ENCODE peak calls at places on chromosome 1, in ten cellular contexts. One of them, this sample, is unnamed. For H3K36me3, the result is how much of the 10 kb centered on the place peaks cover.

GRCh38 chr1:204323887-204324286 is 35.8 kb downstream of the PLEKHA6 start:
- DNase-seq in esophagus muscularis mucosa: no peak
- DNase-seq in body of pancreas: no peak
- DNase-seq in NT2/D1: no peak
- DNase-seq in psoas muscle: no peak
- DNase-seq in PC-9: peak
- DNase-seq in left ventricle myocardium inferior: no peak
- DNase-seq in CD4-positive, alpha-beta memory T cell: no peak
- DNase-seq in ovary: no peak
- DNase-seq in OCI-LY7: no peak
- DNase-seq in this sample: no peak

GRCh38 chr1:3633344-3634058 is 8.7 kb downstream of the TPRG1L start:
- DNase-seq in esophagus muscularis mucosa: no peak
- DNase-seq in body of pancreas: no peak
- DNase-seq in NT2/D1: no peak
- DNase-seq in psoas muscle: no peak
- DNase-seq in PC-9: no peak
- DNase-seq in left ventricle myocardium inferior: no peak
- DNase-seq in CD4-positive, alpha-beta memory T cell: no peak
- DNase-seq in ovary: no peak
- DNase-seq in OCI-LY7: no peak
- DNase-seq in this sample: no peak

GRCh38 chr1:73065585-73065984 is 783.2 kb upstream of the NEGR1 start:
- DNase-seq in esophagus muscularis mucosa: no peak
- DNase-seq in body of pancreas: no peak
- DNase-seq in NT2/D1: peak
- DNase-seq in psoas muscle: no peak
- DNase-seq in PC-9: no peak
- DNase-seq in left ventricle myocardium inferior: no peak
- DNase-seq in CD4-positive, alpha-beta memory T cell: no peak
- DNase-seq in ovary: no peak
- DNase-seq in OCI-LY7: no peak
- DNase-seq in this sample: peak

GRCh38 chr1:235557495-235557894 is 53.2 kb upstream of the B3GALNT2 start:
- DNase-seq in esophagus muscularis mucosa: no peak
- DNase-seq in body of pancreas: no peak
- DNase-seq in NT2/D1: no peak
- DNase-seq in psoas muscle: no peak
- DNase-seq in PC-9: no peak
- DNase-seq in left ventricle myocardium inferior: no peak
- DNase-seq in CD4-positive, alpha-beta memory T cell: no peak
- DNase-seq in ovary: no peak
- DNase-seq in OCI-LY7: peak
- DNase-seq in this sample: peak

GRCh38 chr1:239606850-239607400 is 220.6 kb downstream of the CHRM3 start:
- DNase-seq in esophagus muscularis mucosa: no peak
- DNase-seq in body of pancreas: no peak
- DNase-seq in NT2/D1: no peak
- DNase-seq in psoas muscle: no peak
- DNase-seq in PC-9: peak
- DNase-seq in left ventricle myocardium inferior: no peak
- DNase-seq in CD4-positive, alpha-beta memory T cell: no peak
- DNase-seq in ovary: no peak
- DNase-seq in OCI-LY7: no peak
- DNase-seq in this sample: no peak

GRCh38 chr1:8667869-8668595 is 149.4 kb downstream of the RERE start:
- DNase-seq in esophagus muscularis mucosa: no peak
- DNase-seq in body of pancreas: no peak
- DNase-seq in NT2/D1: no peak
- DNase-seq in psoas muscle: no peak
- DNase-seq in PC-9: no peak
- DNase-seq in left ventricle myocardium inferior: no peak
- DNase-seq in CD4-positive, alpha-beta memory T cell: no peak
- DNase-seq in ovary: no peak
- DNase-seq in OCI-LY7: no peak
- DNase-seq in this sample: no peak

GRCh38 chr1:31759266-31760023 is 4.7 kb downstream of the ADGRB2 start:
- DNase-seq in esophagus muscularis mucosa: no peak
- DNase-seq in body of pancreas: no peak
- DNase-seq in NT2/D1: no peak
- DNase-seq in psoas muscle: no peak
- DNase-seq in PC-9: no peak
- DNase-seq in left ventricle myocardium inferior: no peak
- DNase-seq in CD4-positive, alpha-beta memory T cell: no peak
- DNase-seq in ovary: no peak
- DNase-seq in OCI-LY7: no peak
- DNase-seq in this sample: no peak

GRCh38 chr1:42240964-42241755 is 76.6 kb upstream of the GUCA2A start:
- DNase-seq in esophagus muscularis mucosa: no peak
- DNase-seq in body of pancreas: no peak
- DNase-seq in NT2/D1: no peak
- DNase-seq in psoas muscle: no peak
- DNase-seq in PC-9: no peak
- DNase-seq in left ventricle myocardium inferior: no peak
- DNase-seq in CD4-positive, alpha-beta memory T cell: no peak
- DNase-seq in ovary: no peak
- DNase-seq in OCI-LY7: no peak
- DNase-seq in this sample: no peak

GRCh38 chr1:111990026-111990877 is 784 bp upstream of the KCND3 start:
- DNase-seq in esophagus muscularis mucosa: no peak
- DNase-seq in body of pancreas: peak
- DNase-seq in NT2/D1: no peak
- DNase-seq in psoas muscle: peak
- DNase-seq in PC-9: no peak
- DNase-seq in left ventricle myocardium inferior: peak
- DNase-seq in CD4-positive, alpha-beta memory T cell: no peak
- DNase-seq in ovary: no peak
- DNase-seq in OCI-LY7: no peak
- DNase-seq in this sample: no peak

GRCh38 chr1:205073511-205073910 is 10.7 kb downstream of the TMEM81 start:
- DNase-seq in esophagus muscularis mucosa: no peak
- DNase-seq in body of pancreas: no peak
- DNase-seq in NT2/D1: no peak
- DNase-seq in psoas muscle: no peak
- DNase-seq in PC-9: no peak
- DNase-seq in left ventricle myocardium inferior: no peak
- DNase-seq in CD4-positive, alpha-beta memory T cell: no peak
- DNase-seq in ovary: no peak
- DNase-seq in OCI-LY7: no peak
- DNase-seq in this sample: no peak

GRCh38 chr1:27029517-27029916 is 16.9 kb upstream of the TENT5B start:
- DNase-seq in esophagus muscularis mucosa: no peak
- DNase-seq in body of pancreas: no peak
- DNase-seq in NT2/D1: no peak
- DNase-seq in psoas muscle: peak
- DNase-seq in PC-9: no peak
- DNase-seq in left ventricle myocardium inferior: no peak
- DNase-seq in CD4-positive, alpha-beta memory T cell: no peak
- DNase-seq in ovary: no peak
- DNase-seq in OCI-LY7: no peak
- DNase-seq in this sample: no peak

GRCh38 chr1:189619682-189620332 is 857.9 kb downstream of the BRINP3 start:
- DNase-seq in esophagus muscularis mucosa: no peak
- DNase-seq in body of pancreas: no peak
- DNase-seq in NT2/D1: no peak
- DNase-seq in psoas muscle: no peak
- DNase-seq in PC-9: peak
- DNase-seq in left ventricle myocardium inferior: no peak
- DNase-seq in CD4-positive, alpha-beta memory T cell: no peak
- DNase-seq in ovary: no peak
- DNase-seq in OCI-LY7: no peak
- DNase-seq in this sample: peak

GRCh38 chr1:85612704-85613361 is 32.3 kb downstream of the CCN1 start:
- DNase-seq in esophagus muscularis mucosa: no peak
- DNase-seq in body of pancreas: peak
- DNase-seq in NT2/D1: no peak
- DNase-seq in psoas muscle: no peak
- DNase-seq in PC-9: peak
- DNase-seq in left ventricle myocardium inferior: no peak
- DNase-seq in CD4-positive, alpha-beta memory T cell: no peak
- DNase-seq in ovary: no peak
- DNase-seq in OCI-LY7: no peak
- DNase-seq in this sample: no peak

GRCh38 chr1:212217633-212218032 is 67.6 kb upstream of the PPP2R5A start:
- DNase-seq in esophagus muscularis mucosa: no peak
- DNase-seq in body of pancreas: no peak
- DNase-seq in NT2/D1: no peak
- DNase-seq in psoas muscle: no peak
- DNase-seq in PC-9: no peak
- DNase-seq in left ventricle myocardium inferior: no peak
- DNase-seq in CD4-positive, alpha-beta memory T cell: no peak
- DNase-seq in ovary: no peak
- DNase-seq in OCI-LY7: no peak
- DNase-seq in this sample: no peak

GRCh38 chr1:220527279-220528048 is 472 bp upstream of the MARK1 start:
- DNase-seq in esophagus muscularis mucosa: no peak
- DNase-seq in body of pancreas: peak
- DNase-seq in NT2/D1: no peak
- DNase-seq in psoas muscle: no peak
- DNase-seq in PC-9: no peak
- DNase-seq in left ventricle myocardium inferior: peak
- DNase-seq in CD4-positive, alpha-beta memory T cell: no peak
- DNase-seq in ovary: no peak
- DNase-seq in OCI-LY7: no peak
- DNase-seq in this sample: no peak

GRCh38 chr1:110050602-110051261 is 16.3 kb downstream of the STRIP1 start:
- DNase-seq in esophagus muscularis mucosa: no peak
- DNase-seq in body of pancreas: no peak
- DNase-seq in NT2/D1: no peak
- DNase-seq in psoas muscle: peak
- DNase-seq in PC-9: no peak
- DNase-seq in left ventricle myocardium inferior: no peak
- DNase-seq in CD4-positive, alpha-beta memory T cell: no peak
- DNase-seq in ovary: no peak
- DNase-seq in OCI-LY7: no peak
- DNase-seq in this sample: no peak

GRCh38 chr1:245979589-245979988 is 527.5 kb downstream of the SMYD3 start:
- DNase-seq in esophagus muscularis mucosa: no peak
- DNase-seq in body of pancreas: no peak
- DNase-seq in NT2/D1: no peak
- DNase-seq in psoas muscle: no peak
- DNase-seq in PC-9: no peak
- DNase-seq in left ventricle myocardium inferior: no peak
- DNase-seq in CD4-positive, alpha-beta memory T cell: no peak
- DNase-seq in ovary: no peak
- DNase-seq in OCI-LY7: no peak
- DNase-seq in this sample: no peak
- H3K36me3 ChIP-seq in esophagus muscularis mucosa: under half
- H3K36me3 ChIP-seq in body of pancreas: under half
- H3K36me3 ChIP-seq in NT2/D1: under half
- H3K36me3 ChIP-seq in psoas muscle: under half
- H3K36me3 ChIP-seq in PC-9: under half
- H3K36me3 ChIP-seq in left ventricle myocardium inferior: under half
- H3K36me3 ChIP-seq in CD4-positive, alpha-beta memory T cell: under half
- H3K36me3 ChIP-seq in ovary: under half
- H3K36me3 ChIP-seq in OCI-LY7: under half
- H3K36me3 ChIP-seq in this sample: under half

GRCh38 chr1:226647719-226648118 is 91.4 kb downstream of the ITPKB start:
- DNase-seq in esophagus muscularis mucosa: no peak
- DNase-seq in body of pancreas: no peak
- DNase-seq in NT2/D1: no peak
- DNase-seq in psoas muscle: peak
- DNase-seq in PC-9: no peak
- DNase-seq in left ventricle myocardium inferior: no peak
- DNase-seq in CD4-positive, alpha-beta memory T cell: no peak
- DNase-seq in ovary: no peak
- DNase-seq in OCI-LY7: no peak
- DNase-seq in this sample: no peak
- H3K36me3 ChIP-seq in esophagus muscularis mucosa: half or more
- H3K36me3 ChIP-seq in body of pancreas: under half
- H3K36me3 ChIP-seq in NT2/D1: under half
- H3K36me3 ChIP-seq in psoas muscle: under half
- H3K36me3 ChIP-seq in PC-9: under half
- H3K36me3 ChIP-seq in left ventricle myocardium inferior: under half
- H3K36me3 ChIP-seq in CD4-positive, alpha-beta memory T cell: under half
- H3K36me3 ChIP-seq in ovary: under half
- H3K36me3 ChIP-seq in OCI-LY7: half or more
- H3K36me3 ChIP-seq in this sample: under half

DNA sequence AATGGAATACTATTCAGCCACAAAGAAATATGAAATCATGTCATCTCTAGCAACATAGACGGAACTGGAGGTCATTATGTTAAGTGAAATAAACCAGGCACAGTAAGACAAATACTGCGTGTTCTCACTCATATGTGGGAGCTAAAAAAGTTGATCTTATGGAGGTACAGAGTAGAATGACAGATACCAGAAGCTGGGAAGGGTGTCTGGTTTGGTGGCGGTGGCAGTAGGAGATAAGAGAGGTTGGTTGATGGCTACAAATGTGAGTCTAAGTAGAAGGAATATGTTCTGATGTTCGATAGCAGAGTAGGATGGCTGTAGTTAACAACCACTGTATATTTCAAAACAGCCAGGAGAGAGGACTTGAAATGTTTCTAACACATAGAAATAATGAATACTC is 121.6 kb downstream of the PLPPR4 start:
- DNase-seq in esophagus muscularis mucosa: no peak
- DNase-seq in body of pancreas: no peak
- DNase-seq in NT2/D1: no peak
- DNase-seq in psoas muscle: no peak
- DNase-seq in PC-9: no peak
- DNase-seq in left ventricle myocardium inferior: no peak
- DNase-seq in CD4-positive, alpha-beta memory T cell: no peak
- DNase-seq in ovary: no peak
- DNase-seq in OCI-LY7: no peak
- DNase-seq in this sample: peak
- H3K36me3 ChIP-seq in esophagus muscularis mucosa: under half
- H3K36me3 ChIP-seq in body of pancreas: under half
- H3K36me3 ChIP-seq in NT2/D1: under half
- H3K36me3 ChIP-seq in psoas muscle: under half
- H3K36me3 ChIP-seq in PC-9: under half
- H3K36me3 ChIP-seq in left ventricle myocardium inferior: under half
- H3K36me3 ChIP-seq in CD4-positive, alpha-beta memory T cell: under half
- H3K36me3 ChIP-seq in ovary: under half
- H3K36me3 ChIP-seq in OCI-LY7: under half
- H3K36me3 ChIP-seq in this sample: under half

DNA sequence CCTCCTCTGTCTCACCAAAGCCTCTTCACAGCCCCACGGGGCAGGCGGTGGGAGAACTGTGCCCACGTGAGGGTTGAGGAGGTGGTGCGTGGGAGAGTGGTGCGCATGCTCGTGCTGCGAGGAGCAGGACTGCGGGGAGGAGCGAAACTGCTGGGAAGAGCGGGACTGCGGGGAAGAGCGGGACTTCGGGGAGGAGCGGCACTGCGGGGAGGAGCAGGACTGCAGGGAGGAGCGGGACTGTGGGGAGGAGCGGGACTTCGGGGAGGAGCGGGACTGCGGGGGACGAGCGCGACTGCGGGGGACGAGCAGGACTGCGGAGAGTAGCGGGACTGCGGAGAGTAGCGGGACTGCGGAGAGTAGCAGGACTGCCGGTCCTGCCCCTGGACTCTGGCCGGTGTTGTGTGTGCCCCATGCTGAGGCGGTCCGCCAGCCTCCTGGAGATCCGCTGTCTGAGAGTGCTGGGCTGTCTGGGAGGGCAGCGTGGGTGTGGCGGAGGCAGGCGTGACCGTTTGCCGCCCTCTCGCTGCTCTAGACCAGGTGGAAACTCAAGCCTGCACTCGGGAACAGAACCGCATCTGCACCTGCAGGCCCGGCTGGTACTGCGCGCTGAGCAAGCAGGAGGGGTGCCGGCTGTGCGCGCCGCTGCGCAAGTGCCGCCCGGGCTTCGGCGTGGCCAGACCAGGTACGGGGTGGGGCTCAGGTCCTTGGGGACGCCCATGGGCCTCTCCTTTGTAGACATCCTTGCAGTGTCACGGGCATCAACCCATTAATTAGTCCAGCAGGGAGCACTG is 24.6 kb downstream of the TNFRSF1B start:
- DNase-seq in esophagus muscularis mucosa: no peak
- DNase-seq in body of pancreas: no peak
- DNase-seq in NT2/D1: no peak
- DNase-seq in psoas muscle: no peak
- DNase-seq in PC-9: no peak
- DNase-seq in left ventricle myocardium inferior: no peak
- DNase-seq in CD4-positive, alpha-beta memory T cell: no peak
- DNase-seq in ovary: no peak
- DNase-seq in OCI-LY7: no peak
- DNase-seq in this sample: no peak
- H3K36me3 ChIP-seq in esophagus muscularis mucosa: half or more
- H3K36me3 ChIP-seq in body of pancreas: under half
- H3K36me3 ChIP-seq in NT2/D1: under half
- H3K36me3 ChIP-seq in psoas muscle: under half
- H3K36me3 ChIP-seq in PC-9: under half
- H3K36me3 ChIP-seq in left ventricle myocardium inferior: under half
- H3K36me3 ChIP-seq in CD4-positive, alpha-beta memory T cell: half or more
- H3K36me3 ChIP-seq in ovary: under half
- H3K36me3 ChIP-seq in OCI-LY7: under half
- H3K36me3 ChIP-seq in this sample: under half

This sample was measured in BE2C.